ENCODE peak calls at places on chromosomes 16 and 17, in nine cellular contexts. L is BJ, W is gastrocnemius medialis, S is OCI-LY7, F is stomach, V is body of pancreas, U is tibial artery, A is PC-3, D is cardiac fibroblast. O is an unnamed sample.

GRCh38 chr16:71537643-71538042 is 11.4 kb downstream of the CHST4 start:
- DNase-seq in W (no peak), F (no peak), L (no peak), U (no peak), D (peak; percentile 61), A (peak; percentile 63), S (peak; percentile 67), V (peak; percentile 58), O (peak; percentile 61)

GRCh38 chr17:49834118-49834743 is 13.6 kb downstream of the TAC4 start:
- DNase-seq in A (no peak), D (peak; percentile 68), V (no peak), U (no peak), W (no peak), S (no peak), F (no peak), L (no peak), O (no peak)

GRCh38 chr16:8885674-8886592 is 3.8 kb downstream of the LITAFD start:
- DNase-seq in V (no peak), W (peak; percentile 78), F (no peak), U (no peak), L (no peak), A (peak; percentile 55), S (no peak), D (peak; percentile 50), O (peak; percentile 53)

GRCh38 chr16:87968541-87968940 is 17.3 kb downstream of the BANP start:
- DNase-seq in S (no peak), F (no peak), L (no peak), V (no peak), W (no peak), A (no peak), U (no peak), D (no peak), O (peak; percentile 72)

GRCh38 chr16:28317040-28317880 is 24.9 kb downstream of the SBK1 start:
- DNase-seq in W (peak; percentile 53), A (peak; percentile 52), D (peak; percentile 45), F (peak; percentile 65), U (no peak), L (no peak), V (peak; percentile 65), S (peak; percentile 73), O (peak; percentile 72)

GRCh38 chr17:83103200-83103937 is 24.0 kb downstream of the METRNL start:
- DNase-seq in L (no peak), A (peak; percentile 73), V (peak; percentile 76), U (peak; percentile 96), S (peak; percentile 30), D (no peak), F (peak; percentile 83), W (peak; percentile 85), O (no peak)

GRCh38 chr16:57235128-57236092 is 9.6 kb upstream of the ARL2BP start:
- DNase-seq in D (peak; percentile 68), S (peak; percentile 72), L (no peak), U (no peak), F (no peak), V (no peak), W (no peak), A (peak; percentile 28), O (peak; percentile 63)

GRCh38 chr16:15899538-15900100 is 11.2 kb upstream of the CEP20 start:
- DNase-seq in L (peak; percentile 30), A (peak; percentile 95), S (no peak), U (no peak), W (no peak), F (peak; percentile 69), D (peak; percentile 77), V (peak; percentile 62), O (peak; percentile 72)

GRCh38 chr17:80866050-80866793 is 125.4 kb upstream of the CHMP6 start:
- DNase-seq in A (peak; percentile 73), U (peak; percentile 84), V (peak; percentile 62), S (peak; percentile 65), L (no peak), D (peak; percentile 74), W (peak; percentile 72), F (peak; percentile 62), O (peak; percentile 72)

GRCh38 chr17:10993126-10993525 is 155.2 kb upstream of the PIRT start:
- DNase-seq in F (no peak), D (no peak), S (no peak), U (no peak), A (no peak), V (no peak), L (no peak), W (no peak), O (no peak)

GRCh38 chr17:45813051-45813731 is 29.1 kb downstream of the CRHR1 start:
- DNase-seq in W (no peak), L (no peak), U (no peak), S (no peak), D (no peak), F (no peak), A (no peak), V (no peak), O (no peak)

GRCh38 chr17:39633570-39634183 is 3.3 kb upstream of the STARD3 start:
- DNase-seq in D (no peak), W (no peak), V (no peak), S (no peak), A (no peak), L (no peak), U (no peak), F (no peak), O (no peak)

GRCh38 chr17:56676807-56677206 is 83.3 kb downstream of the NOG start:
- DNase-seq in F (no peak), V (no peak), D (peak; percentile 10), L (no peak), W (no peak), A (peak; percentile 58), S (no peak), U (no peak), O (no peak)

GRCh38 chr17:76612977-76613851 is 27.6 kb upstream of the ST6GALNAC2 start:
- DNase-seq in L (no peak), V (no peak), D (no peak), F (no peak), W (no peak), A (no peak), U (no peak), S (no peak), O (no peak)

GRCh38 chr17:55383771-55384679 is 37.6 kb downstream of the MMD start:
- DNase-seq in D (no peak), S (no peak), A (no peak), L (no peak), V (no peak), W (no peak), F (peak; percentile 28), U (no peak), O (no peak)

GRCh38 chr16:78252757-78253156 is 153.3 kb downstream of the WWOX start:
- DNase-seq in D (no peak), V (no peak), A (no peak), W (no peak), F (no peak), U (no peak), S (no peak), L (no peak), O (no peak)

GRCh38 chr17:413706-414440 is 61.3 kb upstream of the RPH3AL start:
- DNase-seq in U (no peak), L (no peak), W (no peak), S (no peak), A (no peak), V (no peak), F (no peak), D (no peak), O (no peak)
- H3K4me3 ChIP-seq in U (no peak overlapping the region), L (no peak overlapping the region), W (no peak overlapping the region), S (no peak overlapping the region), A (no peak overlapping the region), V (no peak overlapping the region), F (no peak overlapping the region), D (no peak overlapping the region), O (no peak overlapping the region)

GRCh38 chr16:2820836-2821482 is 3.9 kb downstream of the PRSS21 start:
- DNase-seq in U (peak; percentile 54), W (peak; percentile 7), D (no peak), F (no peak), V (no peak), L (no peak), A (no peak), S (no peak), O (no peak)
- TF ChIP-seq CTCF in U (no peak), W (no peak), D (no peak), F (no peak), V (no peak), L (no peak), A (no peak), S (no peak), O (no peak)

GRCh38 chr17:2025220-2025621 is at the start of gene RTN4RL1:
- DNase-seq in A (peak; percentile 88), F (peak; percentile 66), U (peak; percentile 81), W (peak; percentile 61), D (peak; percentile 45), V (peak; percentile 64), S (peak; percentile 22), L (no peak), O (no peak)

GRCh38 chr17:2024572-2025219 is 438 bp downstream of the RTN4RL1 start:
- DNase-seq in D (peak; percentile 16), V (no peak), W (no peak), A (no peak), F (no peak), S (no peak), U (no peak), L (no peak), O (no peak)

GRCh38 chr17:2023692-2024571 is 1.2 kb downstream of the RTN4RL1 start:
- DNase-seq in F (no peak), S (no peak), V (peak; percentile 62), W (no peak), U (peak; percentile 78), A (peak; percentile 53), L (no peak), D (peak; percentile 51), O (peak; percentile 62)

GRCh38 chr17:2022647-2023046 is 2.5 kb downstream of the RTN4RL1 start:
- DNase-seq in V (no peak), D (no peak), W (no peak), A (no peak), F (no peak), S (no peak), U (no peak), L (no peak), O (no peak)

GRCh38 chr17:2023256-2023655 is 1.9 kb downstream of the RTN4RL1 start:
- DNase-seq in L (no peak), V (no peak), D (no peak), U (no peak), S (no peak), F (no peak), A (no peak), W (no peak), O (no peak)
- H3K4me3 ChIP-seq in L (no peak overlapping the region), V (no peak overlapping the region), D (no peak overlapping the region), U (no peak overlapping the region), S (no peak overlapping the region), F (peak overlapping the region; percentile 61), A (no peak overlapping the region), W (no peak overlapping the region), O (no peak overlapping the region)

GRCh38 chr16:69680358-69680757 is 46.0 kb downstream of the NQO1 start:
- DNase-seq in A (no peak), L (no peak), F (no peak), V (no peak), W (no peak), U (no peak), S (no peak), D (no peak), O (no peak)
- TF ChIP-seq CTCF in A (no peak), L (no peak), F (no peak), V (no peak), W (no peak), U (no peak), S (no peak), D (no peak), O (no peak)

DNA sequence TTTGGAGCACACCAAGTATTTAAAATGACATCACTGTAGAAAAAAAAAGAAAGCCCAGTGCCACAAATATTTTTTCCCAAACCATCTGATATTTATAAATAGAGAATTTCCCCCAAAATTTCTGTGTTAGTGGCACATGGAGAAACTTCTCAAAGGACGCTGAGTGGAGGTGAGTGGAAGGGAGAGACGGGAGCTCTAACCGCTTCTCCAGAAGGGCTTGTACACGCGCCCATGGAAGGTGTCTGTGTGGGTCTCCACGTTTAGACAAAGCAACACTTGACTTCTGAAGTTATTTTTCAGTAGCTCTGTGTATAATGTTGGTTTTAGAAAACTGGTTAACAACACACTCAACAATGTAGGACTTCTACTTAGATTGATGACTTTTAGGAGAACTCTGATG is 1.0 kb downstream of the MYOCD start:
- DNase-seq in W (no peak), L (no peak), F (no peak), S (no peak), A (no peak), D (no peak), U (no peak), V (no peak), O (no peak)
- H3K4me3 ChIP-seq in W (no peak overlapping the region), L (peak overlapping the region; percentile 17), F (peak overlapping the region; percentile 56), S (no peak overlapping the region), A (no peak overlapping the region), D (no peak overlapping the region), U (peak overlapping the region; percentile 74), V (no peak overlapping the region), O (no peak overlapping the region)

O was measured in foreskin fibroblast.